ENCODE peak calls at places on chromosome 3, in seven cellular contexts. V is kidney; Q is upper lobe of right lung; E is Peyer's patch; L is adipocyte; D is CD4-positive, CD25-positive, alpha-beta regulatory T cell; P is lung. U is an unnamed sample.

GRCh38 chr3:42451116-42451515 is 40.7 kb upstream of the LYZL4 start:
- DNase-seq in D (no peak), E (no peak), L (peak; percentile 8), Q (no peak), V (no peak), P (no peak), U (no peak)

GRCh38 chr3:23115171-23115877 is 87.8 kb upstream of the UBE2E2 start:
- DNase-seq in D (no peak), Q (no peak), V (no peak), E (no peak), L (no peak), P (no peak), U (no peak)

GRCh38 chr3:162274070-162274469 is 777.5 kb downstream of the OTOL1 start:
- DNase-seq in L (no peak), D (no peak), P (no peak), V (no peak), Q (no peak), E (no peak), U (no peak)

GRCh38 chr3:10867384-10867783 is 51.4 kb downstream of the SLC6A11 start:
- DNase-seq in V (no peak), E (no peak), L (peak; percentile 32), D (no peak), P (no peak), Q (no peak), U (no peak)

GRCh38 chr3:126361211-126361610 is 4.0 kb upstream of the KLF15 start:
- DNase-seq in E (no peak), D (no peak), V (peak; percentile 51), P (no peak), L (no peak), Q (peak; percentile 39), U (peak; percentile 2)

GRCh38 chr3:56254835-56255234 is 213.4 kb downstream of the ERC2 start:
- DNase-seq in E (no peak), V (no peak), L (peak; percentile 21), D (no peak), P (no peak), Q (no peak), U (no peak)

GRCh38 chr3:172568713-172569112 is 45.5 kb upstream of the TNFSF10 start:
- DNase-seq in L (no peak), D (no peak), P (no peak), Q (no peak), E (no peak), V (no peak), U (no peak)

GRCh38 chr3:72453686-72454085 is 394.6 kb downstream of the SHQ1 start:
- DNase-seq in D (no peak), V (no peak), Q (no peak), P (no peak), L (peak; percentile 36), E (no peak), U (no peak)

GRCh38 chr3:51637941-51638471 is 33.0 kb upstream of the TEX264 start:
- DNase-seq in P (peak; percentile 53), V (no peak), D (peak; percentile 78), L (peak; percentile 43), E (no peak), Q (no peak), U (peak; percentile 46)

GRCh38 chr3:97612632-97613031 is 151.9 kb upstream of the ARL6 start:
- DNase-seq in Q (no peak), L (no peak), P (no peak), V (no peak), E (no peak), D (no peak), U (no peak)

GRCh38 chr3:66037330-66037985 is 1.3 kb downstream of the MAGI1 start:
- DNase-seq in D (peak; percentile 13), L (peak; percentile 78), P (peak; percentile 50), E (no peak), V (peak; percentile 70), Q (peak; percentile 78), U (peak; percentile 58)

GRCh38 chr3:56055616-56056350 is 412.5 kb downstream of the ERC2 start:
- DNase-seq in P (no peak), D (no peak), L (peak; percentile 15), Q (no peak), E (no peak), V (no peak), U (no peak)

GRCh38 chr3:63559884-63560283 is 92.6 kb upstream of the SNTN start:
- DNase-seq in P (no peak), E (no peak), L (peak; percentile 34), D (no peak), V (no peak), Q (no peak), U (no peak)

GRCh38 chr3:132288357-132288756 is 28.9 kb upstream of the ACP3 start:
- DNase-seq in Q (no peak), D (no peak), L (no peak), E (no peak), V (no peak), P (no peak), U (no peak)
- H3K9me3 ChIP-seq in Q (no peaks in the 10 kb centered on the region), D (no peaks in the 10 kb centered on the region), L (peaks cover 7% of the 10 kb centered on the region), E (peaks cover 3% of the 10 kb centered on the region), V (no peaks in the 10 kb centered on the region), P (no peaks in the 10 kb centered on the region), U (no peaks in the 10 kb centered on the region)

DNA sequence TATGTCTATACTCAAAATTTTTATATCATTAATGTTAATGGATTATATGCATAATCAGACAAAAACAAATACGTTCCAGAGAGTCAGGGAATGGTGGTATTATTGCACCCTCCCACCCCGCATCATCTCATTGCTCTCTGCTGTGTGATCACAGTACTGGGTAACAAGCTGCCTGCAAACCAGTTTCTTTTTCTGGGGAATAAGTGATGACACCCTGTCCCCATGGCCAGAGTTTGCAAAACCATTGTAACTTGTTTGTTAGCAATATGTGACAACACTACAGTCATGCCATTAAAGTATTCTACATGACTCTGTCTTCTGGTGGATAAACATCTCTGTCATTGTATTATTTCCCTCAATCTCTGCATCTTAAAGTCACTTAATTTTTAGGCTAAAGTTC is 39.5 kb downstream of the ZBTB38 start:
- DNase-seq in V (no peak), Q (no peak), P (no peak), D (no peak), L (peak; percentile 15), E (no peak), U (no peak)
- H3K4me1 ChIP-seq in V (peaks cover 27% of the 10 kb centered on the region), Q (peaks cover 71% of the 10 kb centered on the region), P (peaks cover 21% of the 10 kb centered on the region), D (peaks cover 87% of the 10 kb centered on the region), L (peaks cover 84% of the 10 kb centered on the region), E (peaks cover 36% of the 10 kb centered on the region), U (peaks cover 15% of the 10 kb centered on the region)

GRCh38 chr3:13798401-13798800 is 81.5 kb downstream of the WNT7A start:
- DNase-seq in P (no peak), E (no peak), V (no peak), L (no peak), Q (peak; percentile 50), D (no peak), U (no peak)
- H3K9me3 ChIP-seq in P (no peaks in the 10 kb centered on the region), E (no peaks in the 10 kb centered on the region), V (no peaks in the 10 kb centered on the region), L (no peaks in the 10 kb centered on the region), Q (no peaks in the 10 kb centered on the region), D (no peaks in the 10 kb centered on the region), U (no peaks in the 10 kb centered on the region)

DNA sequence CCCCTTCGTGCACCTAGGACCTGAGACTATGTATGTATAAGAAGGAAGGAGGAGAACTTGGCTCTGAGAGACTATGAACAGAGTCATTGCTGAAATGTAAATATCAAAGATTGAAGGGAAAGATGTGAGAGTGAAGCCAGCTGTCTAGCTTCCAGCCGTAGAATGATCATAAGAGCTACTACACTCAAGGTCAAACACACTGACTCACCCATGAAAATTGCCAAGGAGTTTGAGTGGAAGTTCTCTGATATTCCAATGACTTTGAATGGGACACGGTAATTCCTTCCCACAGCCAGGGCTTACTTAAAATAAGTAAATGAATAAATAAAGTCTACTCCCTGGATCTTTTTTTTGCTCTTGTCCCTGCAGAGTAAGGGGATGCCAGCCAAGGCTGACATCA is 398.9 kb upstream of the TPRG1 start:
- DNase-seq in L (peak; percentile 74), P (peak; percentile 57), D (no peak), V (no peak), Q (no peak), E (no peak), U (no peak)
- H3K4me1 ChIP-seq in L (peaks cover 7% of the 10 kb centered on the region), P (no peaks in the 10 kb centered on the region), D (no peaks in the 10 kb centered on the region), V (no peaks in the 10 kb centered on the region), Q (peaks cover 13% of the 10 kb centered on the region), E (no peaks in the 10 kb centered on the region), U (peaks cover 8% of the 10 kb centered on the region)

U was measured in BE2C.